ENCODE peak calls at places on chromosome 3, in eight cellular contexts. One of them, this sample, is unnamed.

GRCh38 chr3:133455960-133456359 is 56.1 kb downstream of the BFSP2 start:
- DNase-seq in AG10803: no peak
- DNase-seq in hepatic stellate cell: no peak
- DNase-seq in GM20000: no peak
- DNase-seq in HFFc6: no peak
- DNase-seq in stimulated activated naive CD4-positive, alpha-beta T cell: no peak
- DNase-seq in stimulated activated CD4-positive, alpha-beta T cell treated with anti-CD3 and anti-CD28 coated beads, Interleukin-4, amount 100 ng/mL, for 1 hour: no peak
- DNase-seq in activated CD4-positive, alpha-beta T cell treated with anti-CD3 and anti-CD28 coated beads for 36 hours: no peak
- DNase-seq in this sample: no peak

GRCh38 chr3:120093923-120094775 is at the start of gene GSK3B:
- DNase-seq in AG10803: no peak
- DNase-seq in hepatic stellate cell: peak
- DNase-seq in GM20000: no peak
- DNase-seq in HFFc6: peak
- DNase-seq in stimulated activated naive CD4-positive, alpha-beta T cell: peak
- DNase-seq in stimulated activated CD4-positive, alpha-beta T cell treated with anti-CD3 and anti-CD28 coated beads, Interleukin-4, amount 100 ng/mL, for 1 hour: peak
- DNase-seq in activated CD4-positive, alpha-beta T cell treated with anti-CD3 and anti-CD28 coated beads for 36 hours: peak
- DNase-seq in this sample: peak

GRCh38 chr3:55549172-55549571 is 62.1 kb upstream of the WNT5A start:
- DNase-seq in AG10803: peak
- DNase-seq in hepatic stellate cell: no peak
- DNase-seq in GM20000: no peak
- DNase-seq in HFFc6: peak
- DNase-seq in stimulated activated naive CD4-positive, alpha-beta T cell: no peak
- DNase-seq in stimulated activated CD4-positive, alpha-beta T cell treated with anti-CD3 and anti-CD28 coated beads, Interleukin-4, amount 100 ng/mL, for 1 hour: no peak
- DNase-seq in activated CD4-positive, alpha-beta T cell treated with anti-CD3 and anti-CD28 coated beads for 36 hours: no peak
- DNase-seq in this sample: no peak

GRCh38 chr3:70973558-70973957 is 610.0 kb downstream of the FOXP1 start:
- DNase-seq in AG10803: peak
- DNase-seq in hepatic stellate cell: no peak
- DNase-seq in GM20000: no peak
- DNase-seq in HFFc6: peak
- DNase-seq in stimulated activated naive CD4-positive, alpha-beta T cell: no peak
- DNase-seq in stimulated activated CD4-positive, alpha-beta T cell treated with anti-CD3 and anti-CD28 coated beads, Interleukin-4, amount 100 ng/mL, for 1 hour: no peak
- DNase-seq in activated CD4-positive, alpha-beta T cell treated with anti-CD3 and anti-CD28 coated beads for 36 hours: no peak
- DNase-seq in this sample: peak

GRCh38 chr3:33908209-33908851 is 109.9 kb downstream of the PDCD6IP start:
- DNase-seq in AG10803: no peak
- DNase-seq in hepatic stellate cell: no peak
- DNase-seq in GM20000: no peak
- DNase-seq in HFFc6: no peak
- DNase-seq in stimulated activated naive CD4-positive, alpha-beta T cell: no peak
- DNase-seq in stimulated activated CD4-positive, alpha-beta T cell treated with anti-CD3 and anti-CD28 coated beads, Interleukin-4, amount 100 ng/mL, for 1 hour: no peak
- DNase-seq in activated CD4-positive, alpha-beta T cell treated with anti-CD3 and anti-CD28 coated beads for 36 hours: no peak
- DNase-seq in this sample: no peak

GRCh38 chr3:57939776-57940175 is 68.4 kb upstream of the FLNB start:
- DNase-seq in AG10803: no peak
- DNase-seq in hepatic stellate cell: no peak
- DNase-seq in GM20000: no peak
- DNase-seq in HFFc6: no peak
- DNase-seq in stimulated activated naive CD4-positive, alpha-beta T cell: no peak
- DNase-seq in stimulated activated CD4-positive, alpha-beta T cell treated with anti-CD3 and anti-CD28 coated beads, Interleukin-4, amount 100 ng/mL, for 1 hour: no peak
- DNase-seq in activated CD4-positive, alpha-beta T cell treated with anti-CD3 and anti-CD28 coated beads for 36 hours: no peak
- DNase-seq in this sample: no peak

GRCh38 chr3:48811524-48811923 is 36.1 kb downstream of the PRKAR2A start:
- DNase-seq in AG10803: no peak
- DNase-seq in hepatic stellate cell: no peak
- DNase-seq in GM20000: no peak
- DNase-seq in HFFc6: no peak
- DNase-seq in stimulated activated naive CD4-positive, alpha-beta T cell: no peak
- DNase-seq in stimulated activated CD4-positive, alpha-beta T cell treated with anti-CD3 and anti-CD28 coated beads, Interleukin-4, amount 100 ng/mL, for 1 hour: no peak
- DNase-seq in activated CD4-positive, alpha-beta T cell treated with anti-CD3 and anti-CD28 coated beads for 36 hours: no peak
- DNase-seq in this sample: no peak

GRCh38 chr3:139434764-139435291 is 41.5 kb downstream of the RBP2 start:
- DNase-seq in AG10803: peak
- DNase-seq in hepatic stellate cell: no peak
- DNase-seq in GM20000: no peak
- DNase-seq in HFFc6: peak
- DNase-seq in stimulated activated naive CD4-positive, alpha-beta T cell: no peak
- DNase-seq in stimulated activated CD4-positive, alpha-beta T cell treated with anti-CD3 and anti-CD28 coated beads, Interleukin-4, amount 100 ng/mL, for 1 hour: no peak
- DNase-seq in activated CD4-positive, alpha-beta T cell treated with anti-CD3 and anti-CD28 coated beads for 36 hours: no peak
- DNase-seq in this sample: no peak

GRCh38 chr3:41304603-41305002 is 105.3 kb downstream of the CTNNB1 start:
- DNase-seq in AG10803: peak
- DNase-seq in hepatic stellate cell: no peak
- DNase-seq in GM20000: no peak
- DNase-seq in HFFc6: no peak
- DNase-seq in stimulated activated naive CD4-positive, alpha-beta T cell: no peak
- DNase-seq in stimulated activated CD4-positive, alpha-beta T cell treated with anti-CD3 and anti-CD28 coated beads, Interleukin-4, amount 100 ng/mL, for 1 hour: no peak
- DNase-seq in activated CD4-positive, alpha-beta T cell treated with anti-CD3 and anti-CD28 coated beads for 36 hours: no peak
- DNase-seq in this sample: peak

GRCh38 chr3:49255686-49256085 is 21.3 kb downstream of the C3orf62 start:
- DNase-seq in AG10803: no peak
- DNase-seq in hepatic stellate cell: no peak
- DNase-seq in GM20000: no peak
- DNase-seq in HFFc6: no peak
- DNase-seq in stimulated activated naive CD4-positive, alpha-beta T cell: no peak
- DNase-seq in stimulated activated CD4-positive, alpha-beta T cell treated with anti-CD3 and anti-CD28 coated beads, Interleukin-4, amount 100 ng/mL, for 1 hour: no peak
- DNase-seq in activated CD4-positive, alpha-beta T cell treated with anti-CD3 and anti-CD28 coated beads for 36 hours: no peak
- DNase-seq in this sample: no peak

GRCh38 chr3:115436767-115437301 is 186.5 kb upstream of the GAP43 start:
- DNase-seq in AG10803: peak
- DNase-seq in hepatic stellate cell: peak
- DNase-seq in GM20000: no peak
- DNase-seq in HFFc6: peak
- DNase-seq in stimulated activated naive CD4-positive, alpha-beta T cell: no peak
- DNase-seq in stimulated activated CD4-positive, alpha-beta T cell treated with anti-CD3 and anti-CD28 coated beads, Interleukin-4, amount 100 ng/mL, for 1 hour: no peak
- DNase-seq in activated CD4-positive, alpha-beta T cell treated with anti-CD3 and anti-CD28 coated beads for 36 hours: peak
- DNase-seq in this sample: peak

GRCh38 chr3:134496481-134497071 is 10.7 kb downstream of the CEP63 start:
- DNase-seq in AG10803: no peak
- DNase-seq in hepatic stellate cell: no peak
- DNase-seq in GM20000: no peak
- DNase-seq in HFFc6: no peak
- DNase-seq in stimulated activated naive CD4-positive, alpha-beta T cell: no peak
- DNase-seq in stimulated activated CD4-positive, alpha-beta T cell treated with anti-CD3 and anti-CD28 coated beads, Interleukin-4, amount 100 ng/mL, for 1 hour: no peak
- DNase-seq in activated CD4-positive, alpha-beta T cell treated with anti-CD3 and anti-CD28 coated beads for 36 hours: no peak
- DNase-seq in this sample: no peak

GRCh38 chr3:165181556-165181955 is 14.6 kb downstream of the SLITRK3 start:
- DNase-seq in AG10803: no peak
- DNase-seq in hepatic stellate cell: no peak
- DNase-seq in GM20000: no peak
- DNase-seq in HFFc6: no peak
- DNase-seq in stimulated activated naive CD4-positive, alpha-beta T cell: no peak
- DNase-seq in stimulated activated CD4-positive, alpha-beta T cell treated with anti-CD3 and anti-CD28 coated beads, Interleukin-4, amount 100 ng/mL, for 1 hour: no peak
- DNase-seq in activated CD4-positive, alpha-beta T cell treated with anti-CD3 and anti-CD28 coated beads for 36 hours: no peak
- DNase-seq in this sample: no peak

GRCh38 chr3:133592843-133593242 is 19.4 kb downstream of the CDV3 start:
- DNase-seq in AG10803: no peak
- DNase-seq in hepatic stellate cell: no peak
- DNase-seq in GM20000: no peak
- DNase-seq in HFFc6: no peak
- DNase-seq in stimulated activated naive CD4-positive, alpha-beta T cell: no peak
- DNase-seq in stimulated activated CD4-positive, alpha-beta T cell treated with anti-CD3 and anti-CD28 coated beads, Interleukin-4, amount 100 ng/mL, for 1 hour: no peak
- DNase-seq in activated CD4-positive, alpha-beta T cell treated with anti-CD3 and anti-CD28 coated beads for 36 hours: no peak
- DNase-seq in this sample: no peak